ENCODE peak calls at places on chromosomes 6 and 20, in four cellular contexts. D, Z, N and I are unnamed samples.

GRCh38 chr20:10571313-10571815 is 102.4 kb downstream of the JAG1 start:
- DNase-seq in D (no peak), Z (peak), N (no peak), I (no peak)

GRCh38 chr6:160002882-160003281 is 34.0 kb downstream of the IGF2R start:
- DNase-seq in D (no peak), Z (no peak), N (no peak), I (no peak)

GRCh38 chr20:24732076-24732475 is 217.0 kb upstream of the CST7 start:
- DNase-seq in D (no peak), Z (no peak), N (no peak), I (no peak)

GRCh38 chr20:57748601-57749130 is 38.9 kb upstream of the PMEPA1 start:
- DNase-seq in D (peak), Z (peak), N (peak), I (peak)

GRCh38 chr6:27890351-27891299 is 21.6 kb downstream of the OR2B2 start:
- DNase-seq in D (peak), Z (peak), N (peak), I (peak)

GRCh38 chr6:125791820-125792165 is 1.0 kb downstream of the NCOA7 start:
- DNase-seq in D (no peak), Z (no peak), N (no peak), I (no peak)

GRCh38 chr20:32163951-32164350 is 43.6 kb downstream of the PLAGL2 start:
- DNase-seq in D (no peak), Z (no peak), N (no peak), I (no peak)

GRCh38 chr6:43074847-43075741 is 1.0 kb upstream of the PTK7 start:
- DNase-seq in D (peak), Z (peak), N (no peak), I (no peak)

GRCh38 chr6:10422282-10423034 is 7.6 kb upstream of the TFAP2A start:
- DNase-seq in D (no peak), Z (no peak), N (no peak), I (no peak)

GRCh38 chr6:26501482-26501986 is 1.4 kb downstream of the BTN1A1 start:
- DNase-seq in D (no peak), Z (peak), N (no peak), I (peak)

GRCh38 chr6:41698350-41698781 is 37.0 kb downstream of the TFEB start:
- DNase-seq in D (peak), Z (peak), N (no peak), I (peak)

GRCh38 chr20:64238851-64239387 is 16.6 kb upstream of the PCMTD2 start:
- DNase-seq in D (no peak), Z (no peak), N (no peak), I (peak)

GRCh38 chr20:62134735-62135231 is 8.4 kb downstream of the PSMA7 start:
- DNase-seq in D (no peak), Z (peak), N (no peak), I (no peak)

GRCh38 chr20:17036546-17036945 is 190.3 kb upstream of the PCSK2 start:
- DNase-seq in D (no peak), Z (no peak), N (no peak), I (no peak)

GRCh38 chr6:155315516-155315871 is 1.2 kb upstream of the TFB1M start:
- DNase-seq in D (peak), Z (peak), N (peak), I (no peak)

GRCh38 chr6:31125162-31125561 is 4.9 kb upstream of the CDSN start:
- DNase-seq in D (peak), Z (no peak), N (no peak), I (no peak)

GRCh38 chr20:17835240-17835940 is 133.2 kb downstream of the SNX5 start:
- DNase-seq in D (peak), Z (peak), N (no peak), I (no peak)

GRCh38 chr20:17614812-17615644 is 45.2 kb downstream of the DSTN start:
- DNase-seq in D (no peak), Z (no peak), N (no peak), I (no peak)

GRCh38 chr20:32934580-32934979 is 69.7 kb downstream of the SUN5 start:
- DNase-seq in D (no peak), Z (no peak), N (no peak), I (no peak)

GRCh38 chr6:40484066-40484465 is 103.1 kb downstream of the LRFN2 start:
- DNase-seq in D (no peak), Z (no peak), N (no peak), I (no peak)

GRCh38 chr20:41476013-41476441 is 109.4 kb upstream of the EMILIN3 start:
- DNase-seq in D (peak), Z (peak), N (peak), I (no peak)

GRCh38 chr6:26240981-26241770 is 123.8 kb upstream of the BTN3A2 start:
- DNase-seq in D (no peak), Z (peak), N (no peak), I (peak)

GRCh38 chr6:31464252-31465184 is 33.4 kb upstream of the MICB start:
- DNase-seq in D (no peak), Z (no peak), N (no peak), I (no peak)

GRCh38 chr6:8389034-8389818 is 46.1 kb downstream of the SLC35B3 start:
- DNase-seq in D (no peak), Z (no peak), N (no peak), I (no peak)

GRCh38 chr6:98764378-98764911 is 69.9 kb upstream of the POU3F2 start:
- DNase-seq in D (no peak), Z (no peak), N (no peak), I (no peak)

GRCh38 chr6:128950864-128951263 is 67.9 kb downstream of the LAMA2 start:
- DNase-seq in D (no peak), Z (no peak), N (no peak), I (no peak)

GRCh38 chr6:134015719-134016557 is 36.5 kb downstream of the SLC2A12 start:
- DNase-seq in D (no peak), Z (peak), N (no peak), I (no peak)
- H3K4me3 ChIP-seq in D (no peak), Z (no peak), N (no peak), I (no peak)

GRCh38 chr6:169726049-169726400 is 1.7 kb upstream of the PHF10 start:
- DNase-seq in D (no peak), Z (no peak), N (no peak), I (no peak)

GRCh38 chr6:169726963-169727362 is 2.7 kb upstream of the PHF10 start:
- DNase-seq in D (no peak), Z (no peak), N (no peak), I (no peak)

GRCh38 chr6:169724554-169725269 is 412 bp upstream of the PHF10 start:
- DNase-seq in D (no peak), Z (peak), N (no peak), I (peak)

GRCh38 chr6:169723991-169724553 is at the start of gene PHF10:
- DNase-seq in D (no peak), Z (peak), N (no peak), I (peak)

GRCh38 chr6:169725270-169726048 is 1.2 kb upstream of the PHF10 start:
- DNase-seq in D (peak), Z (peak), N (peak), I (peak)
- H3K4me3 ChIP-seq in D (peak), Z (peak), N (peak), I (peak)

DNA sequence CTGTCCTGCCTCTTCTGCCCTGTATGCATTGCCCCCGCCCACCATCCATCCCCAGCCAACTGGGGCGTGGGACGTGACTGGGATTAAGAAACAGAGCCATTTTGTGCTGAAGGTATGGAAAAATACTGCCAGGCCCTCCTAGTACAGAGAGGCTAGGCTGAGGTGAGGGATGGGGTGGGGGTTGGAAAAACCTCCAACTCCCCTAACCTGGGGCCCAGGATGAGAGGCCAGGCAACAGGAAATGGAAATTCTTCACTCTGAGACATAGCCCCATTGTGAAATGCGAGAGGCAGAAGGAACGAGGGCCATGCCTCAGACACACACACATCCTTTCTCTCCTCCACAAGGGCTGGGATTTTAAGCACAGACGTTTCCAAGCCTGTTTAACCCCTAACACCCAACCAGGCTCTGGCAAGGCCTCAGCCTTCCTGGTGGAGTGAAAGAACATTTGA is 19.9 kb downstream of the KCNK5 start:
- DNase-seq in D (no peak), Z (no peak), N (no peak), I (no peak)
- H3K4me3 ChIP-seq in D (no peak), Z (no peak), N (no peak), I (no peak)

GRCh38 chr6:138162947-138163569 is 1.3 kb downstream of the ARFGEF3 start:
- DNase-seq in D (no peak), Z (no peak), N (no peak), I (no peak)
- H3K4me3 ChIP-seq in D (peak), Z (no peak), N (peak), I (no peak)

GRCh38 chr6:83868639-83869038 is 9.2 kb downstream of the CYB5R4 start:
- DNase-seq in D (peak), Z (peak), N (no peak), I (no peak)
- H3K4me3 ChIP-seq in D (no peak), Z (no peak), N (no peak), I (no peak)

GRCh38 chr6:150183105-150183504 is 40.3 kb downstream of the PPP1R14C start:
- DNase-seq in D (no peak), Z (no peak), N (no peak), I (no peak)

GRCh38 chr6:150184850-150185480 is 42.1 kb downstream of the PPP1R14C start:
- DNase-seq in D (no peak), Z (no peak), N (no peak), I (peak)

GRCh38 chr6:150183966-150184365 is 41.1 kb downstream of the PPP1R14C start:
- DNase-seq in D (no peak), Z (no peak), N (no peak), I (no peak)

GRCh38 chr6:150180517-150180916 is 37.7 kb downstream of the PPP1R14C start:
- DNase-seq in D (no peak), Z (no peak), N (no peak), I (no peak)

GRCh38 chr6:150182460-150183078 is 39.7 kb downstream of the PPP1R14C start:
- DNase-seq in D (no peak), Z (no peak), N (no peak), I (no peak)
- H3K4me3 ChIP-seq in D (no peak), Z (no peak), N (no peak), I (no peak)